ENCODE peak calls at places on chromosomes 6 and 20, in eight cellular contexts. Q is GM23338, H is ovary, T is prostate gland, W is upper lobe of left lung, S is esophagus muscularis mucosa, F is tibial nerve, V is IMR-90. I is an unnamed sample.

GRCh38 chr6:15065603-15066002 is 180.3 kb upstream of the JARID2 start:
- DNase-seq in H (no peak), Q (no peak), W (no peak), F (no peak), V (peak), S (no peak), T (no peak), I (no peak)

GRCh38 chr20:48843125-48843806 is 15.5 kb upstream of the PREX1 start:
- DNase-seq in F (no peak), H (no peak), Q (peak), V (no peak), T (no peak), W (no peak), S (no peak), I (no peak)

GRCh38 chr6:107509506-107509905 is 19.6 kb downstream of the SOBP start:
- DNase-seq in S (no peak), Q (peak), V (peak), T (peak), W (no peak), H (no peak), F (no peak), I (no peak)

GRCh38 chr6:163334264-163334663 is 80.3 kb upstream of the QKI start:
- DNase-seq in W (no peak), S (no peak), T (no peak), Q (no peak), V (no peak), H (no peak), F (no peak), I (no peak)

GRCh38 chr20:7237251-7237650 is 469.8 kb downstream of the BMP2 start:
- DNase-seq in H (no peak), T (no peak), F (no peak), V (no peak), W (no peak), Q (no peak), S (no peak), I (no peak)

GRCh38 chr6:15962449-15962764 is 166.5 kb upstream of the MYLIP start:
- DNase-seq in Q (peak), W (no peak), S (no peak), T (no peak), F (no peak), H (no peak), V (peak), I (peak)

GRCh38 chr6:14472964-14473363 is 355.4 kb downstream of the CD83 start:
- DNase-seq in T (no peak), F (no peak), V (peak), W (no peak), Q (no peak), S (no peak), H (no peak), I (no peak)

GRCh38 chr20:64109831-64110391 is 2.5 kb upstream of the NPBWR2 start:
- DNase-seq in T (no peak), H (peak), Q (peak), W (peak), V (no peak), F (no peak), S (no peak), I (no peak)

GRCh38 chr6:136437246-136437645 is 113.0 kb downstream of the MAP7 start:
- DNase-seq in W (no peak), T (no peak), H (no peak), S (no peak), F (no peak), Q (no peak), V (no peak), I (no peak)

GRCh38 chr6:165884813-165885765 is 222.0 kb upstream of the PDE10A start:
- DNase-seq in W (peak), H (peak), V (peak), Q (peak), T (peak), S (peak), F (peak), I (peak)

GRCh38 chr6:804771-805170 is 111.8 kb upstream of the EXOC2 start:
- DNase-seq in F (no peak), Q (no peak), S (peak), T (no peak), H (no peak), V (no peak), W (no peak), I (no peak)

GRCh38 chr20:36435799-36436541 is 105.3 kb upstream of the MYL9 start:
- DNase-seq in H (peak), V (peak), F (peak), T (peak), S (no peak), W (peak), Q (peak), I (no peak)

GRCh38 chr6:52352239-52353008 is 9.5 kb upstream of the PAQR8 start:
- DNase-seq in S (no peak), F (no peak), V (peak), Q (peak), H (no peak), T (peak), W (peak), I (no peak)

GRCh38 chr6:98579089-98579488 is 255.3 kb upstream of the POU3F2 start:
- DNase-seq in S (no peak), T (no peak), H (no peak), Q (no peak), F (no peak), W (no peak), V (no peak), I (no peak)

GRCh38 chr6:786946-787763 is 94.2 kb upstream of the EXOC2 start:
- DNase-seq in V (peak), F (no peak), W (no peak), H (no peak), Q (peak), S (no peak), T (no peak), I (no peak)

GRCh38 chr6:56416247-56416646 is 168.9 kb upstream of the COL21A1 start:
- DNase-seq in S (no peak), W (no peak), H (no peak), F (no peak), Q (no peak), V (peak), T (no peak), I (no peak)

GRCh38 chr6:18161437-18161836 is 6.2 kb downstream of the KDM1B start:
- DNase-seq in Q (no peak), V (no peak), H (no peak), S (no peak), F (no peak), W (no peak), T (no peak), I (no peak)

GRCh38 chr6:157121897-157122296 is 201.4 kb downstream of the TMEM242 start:
- DNase-seq in Q (no peak), V (no peak), S (no peak), T (no peak), F (no peak), W (no peak), H (no peak), I (no peak)

GRCh38 chr20:13022401-13023170 is 13.8 kb downstream of the SPTLC3 start:
- DNase-seq in Q (no peak), V (peak), T (no peak), W (no peak), H (no peak), F (no peak), S (no peak), I (no peak)

GRCh38 chr6:56851541-56852248 is 103.2 kb upstream of the BEND6 start:
- DNase-seq in Q (peak), S (no peak), V (peak), H (peak), W (no peak), T (peak), F (no peak), I (no peak)

GRCh38 chr20:19981091-19981490 is 36.1 kb upstream of the NAA20 start:
- DNase-seq in S (no peak), F (no peak), H (no peak), W (no peak), T (no peak), V (peak), Q (no peak), I (no peak)

GRCh38 chr6:168050225-168050796 is 28.7 kb downstream of the FRMD1 start:
- DNase-seq in V (no peak), Q (no peak), W (no peak), F (no peak), H (peak), S (no peak), T (no peak), I (no peak)

GRCh38 chr6:73388800-73389512 is 5.7 kb upstream of the DDX43 start:
- DNase-seq in H (peak), F (no peak), S (no peak), T (peak), W (peak), V (peak), Q (peak), I (peak)

GRCh38 chr6:131348572-131348971 is 213.3 kb downstream of the AKAP7 start:
- DNase-seq in S (peak), H (no peak), F (no peak), Q (no peak), T (no peak), W (no peak), V (no peak), I (no peak)

GRCh38 chr6:90573624-90574023 is 13.2 kb downstream of the MAP3K7 start:
- DNase-seq in Q (no peak), T (no peak), S (no peak), V (no peak), H (no peak), W (no peak), F (no peak), I (no peak)

GRCh38 chr6:121835662-121836061 is 400.2 kb downstream of the GJA1 start:
- DNase-seq in S (no peak), V (no peak), T (no peak), W (peak), Q (no peak), H (no peak), F (no peak), I (no peak)

GRCh38 chr20:54174452-54175175 is 828 bp upstream of the CYP24A1 start:
- DNase-seq in Q (peak), T (no peak), F (no peak), H (no peak), S (no peak), W (no peak), V (no peak), I (no peak)

GRCh38 chr6:24931296-24931695 is 4.5 kb downstream of the RIPOR2 start:
- DNase-seq in W (no peak), V (peak), T (no peak), F (no peak), Q (no peak), H (no peak), S (no peak), I (no peak)
- H3K4me3 ChIP-seq in W (no peak), V (no peak), T (no peak), F (no peak), Q (no peak), H (no peak), S (no peak), I (no peak)

GRCh38 chr6:111469543-111469942 is 13.5 kb downstream of the REV3L start:
- DNase-seq in S (no peak), F (no peak), H (no peak), W (no peak), V (no peak), Q (peak), T (no peak), I (no peak)

GRCh38 chr6:111471958-111472357 is 11.1 kb downstream of the REV3L start:
- DNase-seq in V (no peak), W (no peak), Q (no peak), S (no peak), F (no peak), T (no peak), H (no peak), I (no peak)

GRCh38 chr6:111471533-111471932 is 11.5 kb downstream of the REV3L start:
- DNase-seq in Q (no peak), V (no peak), H (no peak), T (no peak), W (no peak), S (no peak), F (no peak), I (no peak)

GRCh38 chr6:111470991-111471390 is 12.0 kb downstream of the REV3L start:
- DNase-seq in T (no peak), W (no peak), S (no peak), H (no peak), F (no peak), Q (no peak), V (no peak), I (no peak)

GRCh38 chr6:111468329-111469012 is 14.5 kb downstream of the REV3L start:
- DNase-seq in V (peak), F (no peak), S (no peak), W (peak), Q (no peak), T (no peak), H (no peak), I (no peak)
- H3K27ac ChIP-seq in V (no peak), F (no peak), S (peak), W (no peak), Q (no peak), T (no peak), H (no peak), I (peak)

GRCh38 chr6:21590345-21590744 is 3.2 kb upstream of the SOX4 start:
- DNase-seq in V (no peak), S (no peak), H (no peak), T (no peak), Q (no peak), F (no peak), W (no peak), I (no peak)
- TF ChIP-seq CTCF in V (no peak), S (no peak), H (peak), T (no peak), Q (no peak), F (no peak), W (no peak), I (no peak)

GRCh38 chr6:75604294-75604693 is 2.6 kb downstream of the SENP6 start:
- DNase-seq in F (no peak), H (no peak), S (no peak), T (no peak), V (no peak), Q (no peak), W (no peak), I (no peak)
- H3K4me3 ChIP-seq in F (no peak), H (no peak), S (peak), T (no peak), V (peak), Q (peak), W (no peak), I (peak)

DNA sequence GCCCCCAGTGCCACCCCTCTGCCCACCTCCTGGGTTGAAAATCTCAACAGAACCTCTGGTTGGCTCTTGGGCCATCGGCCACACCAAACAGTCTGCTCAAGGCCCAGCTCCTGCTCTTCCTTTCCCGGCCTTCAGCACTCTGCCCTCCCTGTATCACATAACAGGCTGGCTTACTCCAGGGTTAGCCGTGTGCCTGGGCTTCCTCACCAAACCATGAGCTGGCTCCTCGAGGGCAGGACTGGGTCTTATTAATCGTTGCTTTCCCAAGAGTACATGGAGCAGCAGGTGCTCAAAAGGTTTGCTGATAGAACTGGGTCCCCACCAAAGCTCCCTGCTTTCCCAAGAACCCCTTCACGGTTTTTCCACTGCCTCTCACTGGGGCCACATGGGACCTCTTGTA is 12.7 kb upstream of the FAM83C start:
- DNase-seq in Q (no peak), S (no peak), V (no peak), W (no peak), H (no peak), F (no peak), T (no peak), I (no peak)
- H3K27ac ChIP-seq in Q (no peak), S (no peak), V (peak), W (no peak), H (no peak), F (no peak), T (no peak), I (no peak)

I was measured in coronary artery.